ENCODE peak calls at places on chromosome 16, in six cellular contexts. One of them, this sample, is unnamed.

GRCh38 chr16:84700518-84701277 is 898 bp downstream of the USP10 start:
- DNase-seq in tibial artery: no peak
- DNase-seq in lung: no peak
- DNase-seq in Peyer's patch: peak; percentile 64
- DNase-seq in BJ: no peak
- DNase-seq in A549: peak; percentile 29
- DNase-seq in this sample: no peak

GRCh38 chr16:11328172-11329079 is 16.8 kb upstream of the RMI2 start:
- DNase-seq in tibial artery: peak; percentile 48
- DNase-seq in lung: peak; percentile 77
- DNase-seq in Peyer's patch: peak; percentile 92
- DNase-seq in BJ: peak; percentile 79
- DNase-seq in A549: peak; percentile 71
- DNase-seq in this sample: peak; percentile 87

GRCh38 chr16:27460663-27461482 is 58.9 kb downstream of the IL21R start:
- DNase-seq in tibial artery: no peak
- DNase-seq in lung: no peak
- DNase-seq in Peyer's patch: no peak
- DNase-seq in BJ: no peak
- DNase-seq in A549: no peak
- DNase-seq in this sample: no peak

GRCh38 chr16:2514333-2515179 is 804 bp downstream of the ATP6V0C start:
- DNase-seq in tibial artery: no peak
- DNase-seq in lung: peak; percentile 46
- DNase-seq in Peyer's patch: peak; percentile 66
- DNase-seq in BJ: no peak
- DNase-seq in A549: no peak
- DNase-seq in this sample: peak; percentile 86

GRCh38 chr16:21301895-21302291 is 23.8 kb upstream of the CRYM start:
- DNase-seq in tibial artery: no peak
- DNase-seq in lung: no peak
- DNase-seq in Peyer's patch: no peak
- DNase-seq in BJ: no peak
- DNase-seq in A549: no peak
- DNase-seq in this sample: no peak

GRCh38 chr16:46918905-46919792 is 35.0 kb downstream of the GPT2 start:
- DNase-seq in tibial artery: no peak
- DNase-seq in lung: no peak
- DNase-seq in Peyer's patch: peak; percentile 65
- DNase-seq in BJ: no peak
- DNase-seq in A549: no peak
- DNase-seq in this sample: no peak

GRCh38 chr16:67675579-67675935 is 8.9 kb downstream of the C16orf86 start:
- DNase-seq in tibial artery: no peak
- DNase-seq in lung: no peak
- DNase-seq in Peyer's patch: no peak
- DNase-seq in BJ: no peak
- DNase-seq in A549: no peak
- DNase-seq in this sample: peak; percentile 26

GRCh38 chr16:69931631-69932030 is 19.5 kb upstream of the CLEC18A start:
- DNase-seq in tibial artery: no peak
- DNase-seq in lung: no peak
- DNase-seq in Peyer's patch: no peak
- DNase-seq in BJ: no peak
- DNase-seq in A549: no peak
- DNase-seq in this sample: peak; percentile 22

GRCh38 chr16:23375643-23376042 is 73.5 kb downstream of the SCNN1B start:
- DNase-seq in tibial artery: no peak
- DNase-seq in lung: no peak
- DNase-seq in Peyer's patch: no peak
- DNase-seq in BJ: no peak
- DNase-seq in A549: no peak
- DNase-seq in this sample: peak; percentile 41

GRCh38 chr16:4966736-4967453 is 8.8 kb downstream of the SEC14L5 start:
- DNase-seq in tibial artery: no peak
- DNase-seq in lung: no peak
- DNase-seq in Peyer's patch: no peak
- DNase-seq in BJ: no peak
- DNase-seq in A549: no peak
- DNase-seq in this sample: no peak

GRCh38 chr16:23408242-23409201 is 44.5 kb downstream of the COG7 start:
- DNase-seq in tibial artery: no peak
- DNase-seq in lung: no peak
- DNase-seq in Peyer's patch: peak; percentile 51
- DNase-seq in BJ: peak; percentile 38
- DNase-seq in A549: peak; percentile 34
- DNase-seq in this sample: peak; percentile 69

GRCh38 chr16:29645699-29646187 is 17.3 kb upstream of the SPN start:
- DNase-seq in tibial artery: no peak
- DNase-seq in lung: no peak
- DNase-seq in Peyer's patch: no peak
- DNase-seq in BJ: no peak
- DNase-seq in A549: peak; percentile 76
- DNase-seq in this sample: peak; percentile 66

GRCh38 chr16:27254262-27254811 is 14.2 kb downstream of the NSMCE1 start:
- DNase-seq in tibial artery: no peak
- DNase-seq in lung: no peak
- DNase-seq in Peyer's patch: peak; percentile 35
- DNase-seq in BJ: no peak
- DNase-seq in A549: no peak
- DNase-seq in this sample: no peak

GRCh38 chr16:81521141-81521626 is 76.6 kb downstream of the CMIP start:
- DNase-seq in tibial artery: no peak
- DNase-seq in lung: no peak
- DNase-seq in Peyer's patch: peak; percentile 92
- DNase-seq in BJ: no peak
- DNase-seq in A549: no peak
- DNase-seq in this sample: no peak

GRCh38 chr16:22898874-22899348 is 84.9 kb downstream of the HS3ST2 start:
- DNase-seq in tibial artery: peak; percentile 72
- DNase-seq in lung: peak; percentile 71
- DNase-seq in Peyer's patch: peak; percentile 82
- DNase-seq in BJ: no peak
- DNase-seq in A549: peak; percentile 73
- DNase-seq in this sample: peak; percentile 78

GRCh38 chr16:389317-389716 is 7.5 kb upstream of the PGAP6 start:
- DNase-seq in tibial artery: no peak
- DNase-seq in lung: no peak
- DNase-seq in Peyer's patch: no peak
- DNase-seq in BJ: no peak
- DNase-seq in A549: no peak
- DNase-seq in this sample: no peak

GRCh38 chr16:381788-382717 is at the start of gene PGAP6:
- DNase-seq in tibial artery: peak; percentile 48
- DNase-seq in lung: no peak
- DNase-seq in Peyer's patch: peak; percentile 83
- DNase-seq in BJ: no peak
- DNase-seq in A549: no peak
- DNase-seq in this sample: peak; percentile 97

GRCh38 chr16:383326-384020 is 1.7 kb upstream of the PGAP6 start:
- DNase-seq in tibial artery: no peak
- DNase-seq in lung: no peak
- DNase-seq in Peyer's patch: peak; percentile 93
- DNase-seq in BJ: no peak
- DNase-seq in A549: no peak
- DNase-seq in this sample: peak; percentile 85

GRCh38 chr16:391885-392335 is 5.1 kb upstream of the NME4 start:
- DNase-seq in tibial artery: no peak
- DNase-seq in lung: no peak
- DNase-seq in Peyer's patch: peak; percentile 75
- DNase-seq in BJ: no peak
- DNase-seq in A549: peak; percentile 83
- DNase-seq in this sample: peak; percentile 92

GRCh38 chr16:386641-387156 is 4.9 kb upstream of the PGAP6 start:
- DNase-seq in tibial artery: no peak
- DNase-seq in lung: no peak
- DNase-seq in Peyer's patch: no peak
- DNase-seq in BJ: no peak
- DNase-seq in A549: no peak
- DNase-seq in this sample: no peak
- H3K4me3 ChIP-seq in tibial artery: no peak overlapping the region
- H3K4me3 ChIP-seq in lung: no peak overlapping the region
- H3K4me3 ChIP-seq in Peyer's patch: no peak overlapping the region
- H3K4me3 ChIP-seq in BJ: no peak overlapping the region
- H3K4me3 ChIP-seq in A549: no peak overlapping the region
- H3K4me3 ChIP-seq in this sample: no peak overlapping the region

GRCh38 chr16:83137894-83138293 is 511.1 kb downstream of the CDH13 start:
- DNase-seq in tibial artery: no peak
- DNase-seq in lung: no peak
- DNase-seq in Peyer's patch: no peak
- DNase-seq in BJ: no peak
- DNase-seq in A549: no peak
- DNase-seq in this sample: no peak
- H3K4me3 ChIP-seq in tibial artery: no peak overlapping the region
- H3K4me3 ChIP-seq in lung: no peak overlapping the region
- H3K4me3 ChIP-seq in Peyer's patch: no peak overlapping the region
- H3K4me3 ChIP-seq in BJ: peak overlapping the region; percentile 28
- H3K4me3 ChIP-seq in A549: no peak overlapping the region
- H3K4me3 ChIP-seq in this sample: no peak overlapping the region

GRCh38 chr16:57628008-57628781 is at the start of gene ADGRG1:
- DNase-seq in tibial artery: peak; percentile 75
- DNase-seq in lung: peak; percentile 61
- DNase-seq in Peyer's patch: peak; percentile 66
- DNase-seq in BJ: peak; percentile 79
- DNase-seq in A549: peak; percentile 93
- DNase-seq in this sample: peak; percentile 92

GRCh38 chr16:57628782-57629181 is 352 bp downstream of the ADGRG1 start:
- DNase-seq in tibial artery: no peak
- DNase-seq in lung: no peak
- DNase-seq in Peyer's patch: no peak
- DNase-seq in BJ: no peak
- DNase-seq in A549: no peak
- DNase-seq in this sample: no peak

GRCh38 chr16:57624806-57625500 is 3.5 kb upstream of the ADGRG1 start:
- DNase-seq in tibial artery: no peak
- DNase-seq in lung: no peak
- DNase-seq in Peyer's patch: no peak
- DNase-seq in BJ: no peak
- DNase-seq in A549: no peak
- DNase-seq in this sample: no peak

GRCh38 chr16:57626420-57627170 is 1.8 kb upstream of the ADGRG1 start:
- DNase-seq in tibial artery: no peak
- DNase-seq in lung: no peak
- DNase-seq in Peyer's patch: no peak
- DNase-seq in BJ: no peak
- DNase-seq in A549: no peak
- DNase-seq in this sample: no peak

DNA sequence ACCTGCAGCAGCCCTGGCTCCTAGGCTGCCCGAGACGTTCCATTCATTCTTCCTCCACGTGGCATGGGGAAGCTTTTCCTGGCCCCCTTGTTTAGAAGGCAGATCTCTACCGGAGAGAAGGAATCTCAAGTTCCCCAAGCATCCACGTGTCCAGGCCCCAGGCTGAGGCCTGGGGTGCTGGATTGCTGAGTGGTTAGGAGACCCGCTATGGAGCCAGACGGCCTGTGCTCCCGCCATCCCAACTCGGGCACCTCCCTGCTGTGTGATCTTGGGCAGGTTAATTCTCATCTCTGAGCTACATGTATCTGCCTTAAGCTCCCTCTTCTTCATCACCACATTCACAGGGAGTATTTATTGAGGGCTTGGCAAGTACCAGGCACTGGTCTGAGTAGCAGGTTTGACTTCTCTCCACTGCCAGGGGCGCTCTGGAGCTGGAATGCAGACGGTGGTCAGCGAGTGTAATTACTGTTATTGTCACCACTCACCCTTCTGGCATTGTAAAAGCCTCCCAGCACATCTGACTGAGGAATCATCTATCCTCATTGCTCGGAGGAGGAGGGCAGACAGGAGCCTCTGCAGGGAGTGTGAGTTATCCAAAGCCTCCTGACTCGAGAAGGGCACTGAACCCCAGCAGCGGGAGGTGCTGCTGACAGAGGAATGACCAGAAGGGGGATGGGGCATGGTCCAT is 1.1 kb upstream of the ADGRG1 start:
- DNase-seq in tibial artery: no peak
- DNase-seq in lung: no peak
- DNase-seq in Peyer's patch: no peak
- DNase-seq in BJ: peak; percentile 63
- DNase-seq in A549: peak; percentile 79
- DNase-seq in this sample: peak; percentile 80
- H3K4me3 ChIP-seq in tibial artery: no peak overlapping the region
- H3K4me3 ChIP-seq in lung: no peak overlapping the region
- H3K4me3 ChIP-seq in Peyer's patch: no peak overlapping the region
- H3K4me3 ChIP-seq in BJ: no peak overlapping the region
- H3K4me3 ChIP-seq in A549: no peak overlapping the region
- H3K4me3 ChIP-seq in this sample: no peak overlapping the region

GRCh38 chr16:57482845-57483545 is 3.3 kb downstream of the DOK4 start:
- DNase-seq in tibial artery: no peak
- DNase-seq in lung: no peak
- DNase-seq in Peyer's patch: no peak
- DNase-seq in BJ: no peak
- DNase-seq in A549: no peak
- DNase-seq in this sample: no peak

GRCh38 chr16:57484515-57485005 is 1.7 kb downstream of the DOK4 start:
- DNase-seq in tibial artery: no peak
- DNase-seq in lung: no peak
- DNase-seq in Peyer's patch: no peak
- DNase-seq in BJ: no peak
- DNase-seq in A549: no peak
- DNase-seq in this sample: no peak

GRCh38 chr16:57485916-57486857 is at the start of gene DOK4:
- DNase-seq in tibial artery: peak; percentile 74
- DNase-seq in lung: peak; percentile 81
- DNase-seq in Peyer's patch: peak; percentile 91
- DNase-seq in BJ: no peak
- DNase-seq in A549: peak; percentile 47
- DNase-seq in this sample: peak; percentile 100

GRCh38 chr16:57485091-57485915 is 990 bp downstream of the DOK4 start:
- DNase-seq in tibial artery: no peak
- DNase-seq in lung: no peak
- DNase-seq in Peyer's patch: peak; percentile 75
- DNase-seq in BJ: no peak
- DNase-seq in A549: no peak
- DNase-seq in this sample: no peak

DNA sequence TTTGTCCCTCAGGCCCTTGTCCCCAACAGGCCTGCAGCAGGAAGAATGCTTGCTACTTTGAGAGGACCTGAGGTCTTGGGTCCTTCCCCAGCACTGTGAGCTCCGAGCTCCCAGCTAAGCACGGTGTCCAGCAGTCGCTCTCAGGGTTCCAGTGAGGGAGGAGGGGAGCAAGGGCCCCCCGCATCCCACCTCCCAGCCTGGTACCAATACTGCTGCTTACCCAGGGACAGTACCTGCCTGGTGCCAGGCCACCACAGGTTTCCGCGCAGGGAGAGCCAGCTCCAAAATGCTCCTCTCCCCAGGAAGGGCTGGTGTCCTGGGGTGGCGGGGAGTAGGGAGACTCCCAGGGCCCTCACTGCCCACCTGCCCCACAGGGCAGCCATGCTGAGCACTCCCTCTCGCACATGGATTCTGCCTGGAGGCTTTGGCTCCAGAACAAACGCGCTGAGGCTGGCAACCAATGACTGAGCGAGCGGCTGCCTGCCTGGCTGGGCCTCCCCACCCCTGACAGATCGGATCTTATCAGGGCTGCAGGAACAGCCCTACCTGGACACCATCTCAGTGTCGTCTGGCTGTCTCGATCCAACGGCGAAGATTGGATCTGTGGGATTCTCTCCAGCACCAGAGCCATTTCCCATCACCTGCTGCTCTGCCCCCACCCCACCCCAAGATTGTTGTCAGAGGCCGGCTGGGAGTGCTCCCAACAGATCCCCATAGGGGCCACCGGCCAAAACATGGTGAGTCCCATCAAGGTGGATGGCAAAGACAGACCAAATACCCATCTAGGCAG is 2.4 kb downstream of the DOK4 start:
- DNase-seq in tibial artery: no peak
- DNase-seq in lung: no peak
- DNase-seq in Peyer's patch: no peak
- DNase-seq in BJ: no peak
- DNase-seq in A549: no peak
- DNase-seq in this sample: no peak
- H3K4me3 ChIP-seq in tibial artery: no peak overlapping the region
- H3K4me3 ChIP-seq in lung: no peak overlapping the region
- H3K4me3 ChIP-seq in Peyer's patch: no peak overlapping the region
- H3K4me3 ChIP-seq in BJ: no peak overlapping the region
- H3K4me3 ChIP-seq in A549: no peak overlapping the region
- H3K4me3 ChIP-seq in this sample: no peak overlapping the region